ENCODE peak calls at places on chromosomes 1 and 21, in six cellular contexts. M is fibroblast of lung, N is psoas muscle, R is mesendoderm, Z is spleen, S is OCI-LY7. H is an unnamed sample. For H3K36me3, the result is how much of the 10 kb centered on the place peaks cover.

GRCh38 chr1:153550827-153551512 is 1.9 kb upstream of the S100A3 start:
- DNase-seq in N (peak), M (no peak), Z (peak), S (no peak), R (no peak), H (no peak)

GRCh38 chr21:35831791-35832190 is 228.5 kb downstream of the SETD4 start:
- DNase-seq in R (no peak), N (no peak), S (no peak), M (no peak), Z (no peak), H (no peak)

GRCh38 chr1:1425753-1426495 is 4.8 kb upstream of the ANKRD65 start:
- DNase-seq in R (peak), Z (peak), S (no peak), M (no peak), N (no peak), H (no peak)

GRCh38 chr1:4838231-4838630 is 183.8 kb downstream of the AJAP1 start:
- DNase-seq in M (no peak), R (no peak), N (no peak), S (no peak), Z (no peak), H (no peak)

GRCh38 chr1:64240209-64240608 is 36.8 kb downstream of the UBE2U start:
- DNase-seq in Z (no peak), R (peak), N (no peak), S (no peak), M (peak), H (no peak)

GRCh38 chr1:9128161-9128519 is 762 bp downstream of the GPR157 start:
- DNase-seq in N (peak), R (no peak), M (no peak), Z (no peak), S (no peak), H (peak)

GRCh38 chr1:91092503-91092902 is 70.7 kb upstream of the ZNF644 start:
- DNase-seq in S (no peak), R (no peak), N (no peak), Z (no peak), M (no peak), H (no peak)

GRCh38 chr21:38310619-38311018 is 53.8 kb downstream of the KCNJ15 start:
- DNase-seq in M (peak), S (no peak), Z (no peak), R (no peak), N (no peak), H (no peak)

GRCh38 chr1:70656371-70656770 is 245.3 kb downstream of the CTH start:
- DNase-seq in M (no peak), R (no peak), Z (no peak), S (no peak), N (no peak), H (no peak)

GRCh38 chr1:231827337-231828105 is 200.9 kb downstream of the DISC1 start:
- DNase-seq in Z (no peak), S (no peak), N (no peak), R (no peak), M (peak), H (no peak)

GRCh38 chr1:119040489-119040888 is 52.3 kb upstream of the TBX15 start:
- DNase-seq in M (no peak), R (no peak), N (no peak), Z (no peak), S (no peak), H (no peak)

GRCh38 chr1:118788372-118788955 is 199.7 kb downstream of the TBX15 start:
- DNase-seq in M (peak), N (no peak), R (no peak), Z (no peak), S (no peak), H (no peak)

GRCh38 chr1:20728371-20729154 is 3.9 kb downstream of the SH2D5 start:
- DNase-seq in M (no peak), Z (no peak), N (no peak), R (peak), S (no peak), H (no peak)

GRCh38 chr1:189131576-189131975 is 1346.1 kb downstream of the BRINP3 start:
- DNase-seq in M (no peak), R (no peak), Z (no peak), S (no peak), N (no peak), H (no peak)

GRCh38 chr1:192524223-192524622 is 51.4 kb upstream of the RGS1 start:
- DNase-seq in M (peak), N (no peak), S (no peak), R (no peak), Z (no peak), H (no peak)

GRCh38 chr1:153465728-153466625 is 5.5 kb upstream of the S100A7 start:
- DNase-seq in Z (peak), S (peak), R (peak), N (peak), M (peak), H (peak)

DNA sequence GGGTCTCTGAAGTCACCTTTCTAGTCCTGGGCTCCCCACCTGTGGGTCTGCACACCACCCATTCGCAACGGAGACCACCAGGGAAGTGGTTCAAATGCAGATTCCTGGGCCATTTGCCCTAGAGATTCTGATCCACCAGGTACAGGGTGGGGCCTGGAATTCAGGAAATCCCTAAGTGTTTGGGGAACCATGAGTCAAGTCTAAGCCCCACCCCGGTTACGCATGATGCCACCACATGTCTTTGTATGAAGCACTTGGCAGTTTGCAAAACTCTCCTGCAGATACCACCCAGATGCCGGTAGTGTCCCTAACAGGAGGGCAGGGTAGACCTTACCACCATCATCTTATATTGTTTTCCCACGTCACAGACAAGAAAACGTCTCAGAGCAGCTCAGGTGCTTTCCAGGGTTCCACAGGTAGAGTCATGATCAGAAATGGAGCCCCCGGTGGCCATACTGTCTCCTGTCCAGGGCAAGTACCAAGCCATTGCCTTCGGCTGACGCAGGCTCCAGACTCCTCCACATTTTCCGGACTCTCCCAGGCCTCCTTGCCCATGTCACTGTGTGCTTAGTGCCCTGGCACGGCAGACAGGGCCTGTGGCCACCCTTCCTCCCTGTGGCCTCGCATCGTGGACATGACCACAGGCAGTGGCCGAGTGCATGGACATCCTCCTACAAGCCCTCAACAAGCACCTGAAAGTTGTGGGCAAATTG is 89.2 kb upstream of the TMEM51 start:
- DNase-seq in R (no peak), N (no peak), S (no peak), Z (no peak), M (no peak), H (no peak)
- H3K36me3 ChIP-seq in R (under half), N (under half), S (under half), Z (half or more), M (under half), H (under half)

DNA sequence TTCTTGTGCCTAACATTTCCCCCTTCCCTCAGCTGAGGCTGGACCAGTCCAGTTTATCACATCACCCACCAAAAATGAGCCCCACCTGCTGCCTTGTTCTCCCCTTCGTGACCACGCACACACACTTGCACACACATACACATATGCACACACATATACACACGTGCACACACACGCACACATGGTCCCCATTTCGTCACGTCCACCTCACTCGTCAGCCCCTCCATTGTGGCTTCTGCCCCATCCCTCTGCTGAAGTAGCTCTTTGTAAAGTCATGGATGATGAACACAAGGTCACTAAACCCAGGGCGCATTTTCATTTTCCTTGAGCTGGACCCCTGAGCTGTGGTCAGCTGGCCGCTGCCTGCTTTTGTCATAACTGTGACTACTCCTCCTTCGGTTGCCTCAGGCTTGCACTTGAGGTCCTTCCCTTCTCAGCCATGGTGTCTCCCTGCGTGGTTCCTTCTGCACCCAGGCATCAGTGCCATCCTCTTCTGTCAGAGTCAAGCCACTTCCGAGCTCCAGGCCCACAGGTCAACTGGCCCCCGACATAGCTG is 93.8 kb downstream of the SYT2 start:
- DNase-seq in Z (peak), R (no peak), S (no peak), M (no peak), N (peak), H (no peak)
- H3K36me3 ChIP-seq in Z (under half), R (under half), S (under half), M (under half), N (under half), H (under half)

GRCh38 chr1:150619576-150620509 is 9.6 kb downstream of the ENSA start:
- DNase-seq in M (peak), R (peak), Z (no peak), S (peak), N (no peak), H (peak)

GRCh38 chr1:150626150-150626549 is 3.3 kb downstream of the ENSA start:
- DNase-seq in R (no peak), S (no peak), M (no peak), Z (no peak), N (no peak), H (no peak)

GRCh38 chr1:150622219-150622975 is 7.0 kb downstream of the ENSA start:
- DNase-seq in Z (peak), N (peak), R (peak), S (no peak), M (peak), H (no peak)

GRCh38 chr1:150620919-150621318 is 8.5 kb downstream of the ENSA start:
- DNase-seq in R (no peak), Z (no peak), N (no peak), S (no peak), M (no peak), H (no peak)

DNA sequence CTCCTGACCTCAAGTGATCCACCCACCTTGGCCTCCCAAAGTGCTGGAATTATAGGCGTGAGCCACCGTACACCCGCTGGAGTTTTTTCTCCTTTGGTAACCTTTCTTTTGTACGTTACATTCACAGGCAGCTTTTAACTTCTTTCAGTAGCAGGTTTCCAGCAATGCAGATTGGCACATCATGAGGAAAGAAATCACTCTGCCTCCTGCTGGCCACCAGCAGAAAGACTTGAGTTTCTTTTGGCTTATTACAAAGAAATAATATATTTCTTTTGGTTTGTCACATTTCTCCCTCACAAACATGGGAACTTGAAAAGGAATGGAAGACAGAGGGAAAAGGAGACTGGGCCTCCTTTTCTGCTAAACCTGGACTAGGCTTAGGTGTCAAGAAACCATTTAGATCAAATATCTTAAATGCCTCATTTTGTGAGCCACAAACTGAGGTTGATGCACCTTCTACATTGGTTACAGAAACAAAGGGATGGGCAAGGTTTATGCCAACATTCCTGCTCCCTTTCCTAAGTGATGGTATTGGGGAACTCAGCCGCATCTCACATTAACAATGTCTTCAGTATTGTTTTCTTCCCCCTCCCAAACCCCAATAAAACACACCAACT is 7.8 kb downstream of the ENSA start:
- DNase-seq in M (peak), R (peak), N (peak), Z (no peak), S (peak), H (peak)
- H3K36me3 ChIP-seq in M (under half), R (under half), N (half or more), Z (half or more), S (half or more), H (under half)

GRCh38 chr1:21823206-21823979 is 11.3 kb downstream of the LDLRAD2 start:
- DNase-seq in S (no peak), N (peak), R (no peak), Z (peak), M (no peak), H (no peak)
- H3K36me3 ChIP-seq in S (under half), N (half or more), R (under half), Z (under half), M (under half), H (under half)

GRCh38 chr1:33272930-33273329 is 16.6 kb downstream of the ZNF362 start:
- DNase-seq in S (no peak), M (no peak), N (no peak), R (no peak), Z (no peak), H (no peak)
- H3K36me3 ChIP-seq in S (under half), M (under half), N (under half), R (under half), Z (under half), H (under half)